ENCODE peak calls at places on chromosomes 3 and 15, in nine cellular contexts. E is GM20000, Z is SK-N-DZ, F is T-helper 22 cell, D is HFFc6, B is NAMALWA, C is C1 segment of cervical spinal cord, L is retina, U is mesendoderm. H is an unnamed sample.

GRCh38 chr3:100072328-100073048 is 41.8 kb downstream of the FILIP1L start:
- DNase-seq in E (peak; percentile 17), Z (no peak), F (no peak), D (no peak), B (no peak), C (no peak), L (no peak), U (no peak), H (peak; percentile 30)

GRCh38 chr15:39598958-39599845 is 18.3 kb downstream of the THBS1 start:
- DNase-seq in E (no peak), Z (no peak), F (no peak), D (peak; percentile 70), B (no peak), C (no peak), L (no peak), U (no peak), H (no peak)

GRCh38 chr15:22980189-22981136 is at the start of gene CYFIP1:
- DNase-seq in E (peak; percentile 93), Z (peak; percentile 69), F (peak; percentile 4), D (peak; percentile 68), B (no peak), C (no peak), L (peak; percentile 76), U (peak; percentile 89), H (peak; percentile 20)

GRCh38 chr3:20055020-20055775 is 15.0 kb downstream of the KAT2B start:
- DNase-seq in E (no peak), Z (peak; percentile 78), F (no peak), D (no peak), B (peak; percentile 32), C (no peak), L (no peak), U (no peak), H (peak; percentile 16)

GRCh38 chr3:123605789-123606234 is 21.0 kb upstream of the HACD2 start:
- DNase-seq in E (peak; percentile 42), Z (no peak), F (no peak), D (no peak), B (no peak), C (no peak), L (no peak), U (peak; percentile 87), H (no peak)

GRCh38 chr15:63474810-63475316 is 29.5 kb upstream of the USP3 start:
- DNase-seq in E (peak; percentile 67), Z (peak; percentile 32), F (no peak), D (no peak), B (peak; percentile 91), C (no peak), L (no peak), U (no peak), H (no peak)

GRCh38 chr15:45635191-45635638 is 386 bp downstream of the SQOR start:
- DNase-seq in E (peak; percentile 65), Z (no peak), F (peak; percentile 40), D (peak; percentile 15), B (peak; percentile 66), C (no peak), L (peak; percentile 82), U (no peak), H (peak; percentile 79)

GRCh38 chr3:45178131-45179023 is 32.2 kb upstream of the CDCP1 start:
- DNase-seq in E (no peak), Z (no peak), F (no peak), D (no peak), B (no peak), C (no peak), L (no peak), U (no peak), H (no peak)

GRCh38 chr3:42831321-42831713 is 22.1 kb downstream of the ACKR2 start:
- DNase-seq in E (peak; percentile 63), Z (peak; percentile 17), F (peak; percentile 24), D (peak; percentile 61), B (peak; percentile 82), C (no peak), L (peak; percentile 52), U (peak; percentile 86), H (peak; percentile 77)

GRCh38 chr15:99437315-99438221 is 128.2 kb upstream of the MEF2A start:
- DNase-seq in E (no peak), Z (no peak), F (no peak), D (no peak), B (no peak), C (no peak), L (peak; percentile 46), U (no peak), H (no peak)

H was measured in stimulated activated naive CD8-positive, alpha-beta T cell treated with anti-CD3 and anti-CD28 coated beads, Interleukin-15, amount 100 ng/mL, for 72 hours.